ENCODE peak calls at places on chromosomes 7 and 10, in four cellular contexts. G, V, Q and Y are unnamed samples.

GRCh38 chr7:144826248-144826647 is 9.6 kb downstream of the TPK1 start:
- DNase-seq in G (no peak), V (no peak), Q (no peak), Y (no peak)

GRCh38 chr7:3463696-3464095 is 162.6 kb downstream of the SDK1 start:
- DNase-seq in G (no peak), V (no peak), Q (no peak), Y (no peak)

GRCh38 chr10:98028168-98028770 is 2.2 kb downstream of the CRTAC1 start:
- DNase-seq in G (peak), V (peak), Q (peak), Y (peak)

GRCh38 chr7:103395071-103395470 is 47.6 kb downstream of the PSMC2 start:
- DNase-seq in G (no peak), V (no peak), Q (no peak), Y (no peak)

GRCh38 chr7:138729444-138729843 is 28.3 kb upstream of the SVOPL start:
- DNase-seq in G (no peak), V (no peak), Q (no peak), Y (no peak)

GRCh38 chr10:118924493-118924892 is 105.0 kb upstream of the NANOS1 start:
- DNase-seq in G (peak), V (no peak), Q (no peak), Y (no peak)

GRCh38 chr10:15229268-15229667 is 60.8 kb upstream of the NMT2 start:
- DNase-seq in G (no peak), V (no peak), Q (no peak), Y (no peak)

GRCh38 chr7:134706468-134706867 is 59.8 kb downstream of the BPGM start:
- DNase-seq in G (no peak), V (no peak), Q (no peak), Y (no peak)

GRCh38 chr10:129411146-129411705 is 55.8 kb upstream of the MGMT start:
- DNase-seq in G (no peak), V (no peak), Q (no peak), Y (no peak)

GRCh38 chr10:86734209-86734988 is 22.0 kb upstream of the BMPR1A start:
- DNase-seq in G (no peak), V (no peak), Q (no peak), Y (no peak)

GRCh38 chr10:110827410-110827809 is 44.3 kb upstream of the PDCD4 start:
- DNase-seq in G (no peak), V (no peak), Q (peak), Y (no peak)

GRCh38 chr7:67438174-67438837 is 441.7 kb downstream of the TYW1 start:
- DNase-seq in G (no peak), V (peak), Q (no peak), Y (no peak)

GRCh38 chr7:101959342-101959741 is 141.9 kb downstream of the CUX1 start:
- DNase-seq in G (no peak), V (no peak), Q (no peak), Y (no peak)

GRCh38 chr7:36281945-36282727 is 107.5 kb upstream of the ANLN start:
- DNase-seq in G (no peak), V (peak), Q (no peak), Y (no peak)

GRCh38 chr7:131845573-131846337 is 289.3 kb upstream of the PODXL start:
- DNase-seq in G (no peak), V (no peak), Q (no peak), Y (no peak)

GRCh38 chr7:5598261-5598761 is 174.7 kb upstream of the TNRC18 start:
- DNase-seq in G (no peak), V (peak), Q (no peak), Y (no peak)

GRCh38 chr10:49139000-49139865 is 5.4 kb upstream of the FAM170B start:
- DNase-seq in G (no peak), V (no peak), Q (no peak), Y (no peak)

GRCh38 chr7:83161851-83162401 is 758 bp downstream of the PCLO start:
- DNase-seq in G (no peak), V (no peak), Q (no peak), Y (no peak)

GRCh38 chr7:30412810-30413504 is 65.6 kb downstream of the NOD1 start:
- DNase-seq in G (peak), V (peak), Q (peak), Y (peak)

GRCh38 chr10:57880441-57881301 is 387.0 kb downstream of the IPMK start:
- DNase-seq in G (no peak), V (no peak), Q (no peak), Y (no peak)

GRCh38 chr10:132184816-132185593 is 1.7 kb upstream of the DPYSL4 start:
- DNase-seq in G (no peak), V (no peak), Q (no peak), Y (no peak)

GRCh38 chr10:132836832-132837540 is 51.0 kb upstream of the NKX6-2 start:
- DNase-seq in G (peak), V (peak), Q (peak), Y (no peak)

GRCh38 chr10:71383972-71384687 is 12.6 kb upstream of the CDH23 start:
- DNase-seq in G (peak), V (peak), Q (peak), Y (no peak)

GRCh38 chr10:114256822-114257221 is 17.8 kb downstream of the VWA2 start:
- DNase-seq in G (no peak), V (no peak), Q (no peak), Y (no peak)

GRCh38 chr10:110901954-110902819 is 16.8 kb downstream of the BBIP1 start:
- DNase-seq in G (no peak), V (no peak), Q (no peak), Y (peak)

GRCh38 chr7:143305423-143306070 is 10.4 kb upstream of the CLCN1 start:
- DNase-seq in G (peak), V (peak), Q (peak), Y (peak)

GRCh38 chr10:77386365-77386764 is 251.2 kb downstream of the KCNMA1 start:
- DNase-seq in G (no peak), V (no peak), Q (no peak), Y (no peak)

GRCh38 chr10:32954545-32955298 is 3.3 kb downstream of the ITGB1 start:
- DNase-seq in G (no peak), V (no peak), Q (peak), Y (no peak)

GRCh38 chr7:6106140-6106904 is 75.1 kb downstream of the ANKRD61 start:
- DNase-seq in G (no peak), V (peak), Q (peak), Y (peak)

GRCh38 chr10:50991496-50992355 is 82.6 kb upstream of the PRKG1 start:
- DNase-seq in G (peak), V (no peak), Q (no peak), Y (no peak)

GRCh38 chr7:121327671-121328070 is 1.1 kb upstream of the WNT16 start:
- DNase-seq in G (no peak), V (no peak), Q (no peak), Y (no peak)

GRCh38 chr10:24249829-24250415 is 41.0 kb downstream of the KIAA1217 start:
- DNase-seq in G (no peak), V (no peak), Q (no peak), Y (no peak)

GRCh38 chr10:9848278-9848677 is 1169.4 kb upstream of the CELF2 start:
- DNase-seq in G (no peak), V (no peak), Q (no peak), Y (no peak)

GRCh38 chr10:28553963-28554362 is 21.0 kb downstream of the WAC start:
- DNase-seq in G (no peak), V (no peak), Q (no peak), Y (no peak)
- TF ChIP-seq SP1 in G (no peak), V (no peak), Q (no peak), Y (no peak)

DNA sequence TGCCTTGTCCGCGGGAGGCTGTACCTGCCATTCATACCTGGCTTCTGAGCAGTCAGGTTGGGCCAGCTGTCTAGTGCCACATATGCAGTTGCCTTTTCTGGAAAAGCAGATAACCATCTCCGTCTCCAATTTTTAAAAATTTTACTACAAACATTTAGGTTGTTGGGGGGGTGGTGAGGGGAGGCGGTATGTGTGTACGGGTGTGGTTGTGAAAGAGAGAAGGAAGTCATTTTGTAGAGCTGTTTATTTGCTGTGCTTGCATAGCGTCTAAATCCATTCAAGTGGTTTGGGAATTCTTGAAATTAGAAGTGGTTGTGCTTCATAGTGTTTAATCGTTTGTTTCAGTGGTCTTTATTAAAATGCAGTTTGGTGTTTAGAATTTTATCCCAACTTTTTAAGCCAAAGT is 1.5 kb downstream of the TBC1D12 start:
- DNase-seq in G (no peak), V (no peak), Q (no peak), Y (no peak)
- TF ChIP-seq FOSL1 in G (no peak), V (no peak), Q (no peak), Y (no peak)

GRCh38 chr7:73892003-73892975 is 31.3 kb downstream of the TMEM270 start:
- DNase-seq in G (no peak), V (peak), Q (no peak), Y (no peak)
- TF ChIP-seq SP1 in G (no peak), V (no peak), Q (no peak), Y (no peak)

GRCh38 chr7:118153551-118154177 is 30.3 kb upstream of the LSM8 start:
- DNase-seq in G (no peak), V (peak), Q (peak), Y (peak)
- TF ChIP-seq FOSL1 in G (no peak), V (no peak), Q (no peak), Y (no peak)

DNA sequence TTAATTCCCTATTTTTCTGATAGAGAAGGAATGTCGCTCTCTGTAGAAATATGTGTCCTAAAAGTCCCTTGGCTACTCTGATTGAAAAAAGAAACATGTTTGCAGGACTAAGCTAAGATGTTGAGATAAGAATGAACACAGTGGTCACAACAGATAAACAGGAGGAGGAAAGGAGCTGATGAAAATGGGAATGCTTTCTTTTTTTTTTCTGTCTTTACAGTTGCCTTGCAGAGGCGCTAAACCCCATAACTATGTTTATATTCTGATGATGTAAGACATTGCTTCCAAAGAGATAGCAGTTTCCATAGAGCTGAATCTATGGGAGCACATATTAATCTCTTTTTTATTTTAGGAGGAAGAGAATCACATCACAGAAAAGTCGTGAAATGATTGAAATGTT is 153.6 kb upstream of the LYZL1 start:
- DNase-seq in G (no peak), V (no peak), Q (no peak), Y (no peak)
- TF ChIP-seq SP1 in G (no peak), V (no peak), Q (no peak), Y (no peak)

DNA sequence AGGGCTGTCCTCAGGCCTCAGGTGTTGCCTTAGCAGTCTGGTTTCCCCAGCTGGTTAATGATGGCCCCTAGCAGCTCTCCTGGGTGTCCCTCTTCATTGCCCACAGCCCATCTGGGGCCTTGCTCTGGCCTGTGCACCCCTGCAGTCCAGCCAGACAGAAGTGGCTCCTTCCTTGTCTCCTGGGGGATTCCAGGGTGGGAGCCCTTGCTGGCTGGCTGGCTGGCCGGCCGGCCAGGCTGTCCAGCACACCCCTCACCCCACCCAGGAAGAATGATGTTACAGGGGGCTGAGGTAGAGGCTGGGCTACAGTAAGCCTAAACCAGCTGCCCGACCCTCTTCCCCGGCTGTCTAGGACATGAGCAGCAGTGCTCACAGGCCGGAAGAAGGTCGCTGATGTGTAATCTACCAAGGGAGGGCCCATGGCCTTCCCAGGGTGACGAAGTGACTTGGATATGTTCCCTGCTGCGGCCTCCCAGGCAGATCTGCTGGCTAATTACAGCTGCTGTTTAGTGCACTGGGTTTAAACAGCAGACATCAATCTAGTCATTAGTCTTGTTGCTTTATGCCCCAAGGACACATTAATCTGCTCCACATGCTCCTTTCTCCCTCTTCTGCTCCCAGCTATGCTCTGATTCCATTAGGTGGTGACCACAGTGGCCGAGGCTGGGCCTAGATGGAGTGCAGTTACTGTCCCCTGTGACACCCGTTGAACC is 53.8 kb upstream of the LRRC4 start:
- DNase-seq in G (no peak), V (no peak), Q (no peak), Y (no peak)
- TF ChIP-seq FOSL1 in G (no peak), V (no peak), Q (no peak), Y (no peak)

GRCh38 chr7:22610871-22611757 is 111.1 kb upstream of the STEAP1B start:
- DNase-seq in G (no peak), V (no peak), Q (no peak), Y (no peak)

GRCh38 chr7:22610258-22610657 is 110.3 kb upstream of the STEAP1B start:
- DNase-seq in G (no peak), V (no peak), Q (no peak), Y (no peak)

GRCh38 chr7:22611758-22612079 is 111.7 kb upstream of the STEAP1B start:
- DNase-seq in G (no peak), V (no peak), Q (no peak), Y (no peak)

GRCh38 chr7:22612776-22613175 is 112.8 kb upstream of the STEAP1B start:
- DNase-seq in G (no peak), V (no peak), Q (no peak), Y (no peak)

GRCh38 chr7:22613466-22613865 is 113.5 kb upstream of the STEAP1B start:
- DNase-seq in G (no peak), V (no peak), Q (no peak), Y (no peak)
- TF ChIP-seq SP1 in G (no peak), V (no peak), Q (no peak), Y (no peak)

DNA sequence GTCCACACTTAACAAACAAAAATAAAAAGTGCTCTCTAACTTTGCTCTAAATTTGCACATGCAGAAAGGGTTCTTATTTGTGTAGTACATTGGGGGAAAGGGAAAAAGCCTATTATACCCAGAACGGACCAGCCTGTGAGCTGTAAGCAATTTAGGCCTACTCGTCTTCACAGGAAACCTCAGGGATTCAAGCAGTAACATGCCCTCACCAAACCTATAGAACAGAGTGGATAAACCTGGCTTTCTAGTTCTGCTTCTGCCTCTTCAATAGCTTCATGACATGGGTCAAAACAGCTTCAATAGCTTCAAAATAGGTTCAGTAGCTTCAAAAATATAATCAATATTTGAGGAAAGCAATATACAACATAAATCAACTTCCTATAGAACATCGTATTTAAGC is 163.7 kb downstream of the ARL4A start:
- DNase-seq in G (no peak), V (no peak), Q (no peak), Y (no peak)
- TF ChIP-seq FOSL1 in G (no peak), V (no peak), Q (no peak), Y (no peak)

GRCh38 chr7:150966002-150966401 is 12.1 kb downstream of the KCNH2 start:
- DNase-seq in G (no peak), V (peak), Q (peak), Y (no peak)
- TF ChIP-seq SP1 in G (no peak), V (no peak), Q (no peak), Y (no peak)

GRCh38 chr10:127347202-127347959 is 151.0 kb upstream of the INSYN2A start:
- DNase-seq in G (no peak), V (no peak), Q (no peak), Y (no peak)
- TF ChIP-seq FOSL1 in G (no peak), V (no peak), Q (no peak), Y (no peak)